ENCODE peak calls at places on chromosomes 11 and 22, in ten cellular contexts. D is adrenal gland; Y is foreskin fibroblast; N is HL-60; O is BJ; T is sigmoid colon; G is spleen; Z is CD8-positive, alpha-beta T cell; F is AG04450; K is upper lobe of right lung. P is an unnamed sample.

GRCh38 chr22:24060375-24060788 is 49.3 kb downstream of the CABIN1 start:
- DNase-seq in D (peak), Y (peak), N (no peak), O (peak), T (no peak), G (no peak), Z (no peak), F (peak), K (no peak), P (peak)

GRCh38 chr11:72297828-72298227 is 53.9 kb upstream of the PHOX2A start:
- DNase-seq in D (no peak), Y (no peak), N (no peak), O (no peak), T (no peak), G (no peak), Z (no peak), F (no peak), K (no peak), P (no peak)

GRCh38 chr11:46278387-46279173 is 1.1 kb downstream of the CREB3L1 start:
- DNase-seq in D (peak), Y (peak), N (no peak), O (no peak), T (peak), G (no peak), Z (peak), F (no peak), K (peak), P (no peak)

GRCh38 chr11:94771951-94772350 is 3.8 kb downstream of the AMOTL1 start:
- DNase-seq in D (no peak), Y (no peak), N (no peak), O (no peak), T (no peak), G (no peak), Z (no peak), F (no peak), K (no peak), P (no peak)

GRCh38 chr11:2687223-2687530 is 12.6 kb downstream of the KCNQ1OT1 start:
- DNase-seq in D (peak), Y (no peak), N (no peak), O (no peak), T (peak), G (peak), Z (no peak), F (no peak), K (peak), P (no peak)

GRCh38 chr11:88275636-88276035 is 61.9 kb downstream of the CTSC start:
- DNase-seq in D (no peak), Y (no peak), N (no peak), O (no peak), T (no peak), G (no peak), Z (no peak), F (no peak), K (no peak), P (no peak)

GRCh38 chr11:44509291-44509690 is 56.2 kb upstream of the CD82 start:
- DNase-seq in D (no peak), Y (no peak), N (no peak), O (no peak), T (no peak), G (no peak), Z (no peak), F (no peak), K (no peak), P (no peak)

GRCh38 chr11:5891216-5891800 is 1.7 kb upstream of the OR52E5 start:
- DNase-seq in D (no peak), Y (peak), N (no peak), O (no peak), T (no peak), G (no peak), Z (no peak), F (no peak), K (no peak), P (no peak)

GRCh38 chr22:39363751-39364484 is 14.1 kb downstream of the SYNGR1 start:
- DNase-seq in D (no peak), Y (peak), N (no peak), O (no peak), T (no peak), G (no peak), Z (no peak), F (no peak), K (no peak), P (no peak)

GRCh38 chr11:110425751-110426545 is 3.8 kb upstream of the FDX1 start:
- DNase-seq in D (no peak), Y (peak), N (no peak), O (peak), T (no peak), G (no peak), Z (no peak), F (peak), K (no peak), P (no peak)

GRCh38 chr22:24810043-24810749 is 4.2 kb downstream of the SGSM1 start:
- DNase-seq in D (peak), Y (no peak), N (no peak), O (no peak), T (peak), G (no peak), Z (no peak), F (no peak), K (no peak), P (no peak)

GRCh38 chr11:6216501-6216900 is 11.1 kb downstream of the C11orf42 start:
- DNase-seq in D (no peak), Y (no peak), N (no peak), O (no peak), T (no peak), G (no peak), Z (no peak), F (no peak), K (no peak), P (no peak)

GRCh38 chr11:205221-206001 is 1.8 kb downstream of the BET1L start:
- DNase-seq in D (peak), Y (no peak), N (no peak), O (no peak), T (peak), G (no peak), Z (no peak), F (no peak), K (peak), P (no peak)

GRCh38 chr11:16097543-16097942 is 258.8 kb downstream of the SOX6 start:
- DNase-seq in D (no peak), Y (no peak), N (no peak), O (no peak), T (no peak), G (no peak), Z (no peak), F (no peak), K (no peak), P (no peak)

GRCh38 chr22:19693981-19694670 is 20.2 kb upstream of the SEPTIN5 start:
- DNase-seq in D (no peak), Y (no peak), N (no peak), O (no peak), T (no peak), G (peak), Z (no peak), F (no peak), K (peak), P (no peak)

GRCh38 chr22:19689408-19689807 is 24.9 kb upstream of the SEPTIN5 start:
- DNase-seq in D (no peak), Y (no peak), N (no peak), O (no peak), T (peak), G (peak), Z (no peak), F (no peak), K (peak), P (no peak)

GRCh38 chr22:19693581-19693980 is 20.7 kb upstream of the SEPTIN5 start:
- DNase-seq in D (no peak), Y (no peak), N (no peak), O (no peak), T (no peak), G (peak), Z (no peak), F (no peak), K (peak), P (no peak)

GRCh38 chr22:19691007-19691720 is 23.1 kb upstream of the SEPTIN5 start:
- DNase-seq in D (no peak), Y (no peak), N (no peak), O (no peak), T (no peak), G (no peak), Z (no peak), F (no peak), K (peak), P (no peak)

DNA sequence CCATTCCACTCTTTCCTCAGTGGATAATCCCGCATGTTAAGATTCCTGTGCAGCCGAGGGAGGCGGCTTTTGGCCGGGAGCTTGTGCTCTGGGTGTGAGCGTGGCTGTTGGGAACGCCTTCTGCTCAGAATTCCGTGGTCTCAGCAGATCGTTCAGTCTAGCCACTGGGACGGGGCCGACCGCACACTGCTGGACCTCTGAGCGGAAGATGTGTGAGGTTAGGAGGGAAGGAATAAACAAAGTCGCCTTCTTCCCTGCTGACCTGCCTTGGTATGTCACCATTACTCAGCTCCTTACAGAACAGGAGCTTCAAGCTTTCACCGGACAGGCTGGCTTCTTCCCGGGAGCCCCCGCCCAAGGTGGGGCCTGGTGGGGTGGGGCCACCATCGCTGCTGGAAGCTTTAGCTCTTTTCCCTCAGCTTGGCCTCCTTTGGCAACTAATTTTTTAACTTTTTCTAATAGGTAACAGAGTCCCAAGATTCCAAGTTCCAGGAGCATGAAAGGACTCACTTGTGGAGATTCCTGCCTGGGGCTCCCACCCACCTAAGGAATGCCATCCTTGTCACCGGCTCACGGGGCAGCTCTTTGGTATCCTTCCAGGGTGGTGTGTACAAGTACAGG is 22.5 kb upstream of the SEPTIN5 start:
- DNase-seq in D (no peak), Y (peak), N (no peak), O (peak), T (peak), G (peak), Z (no peak), F (peak), K (peak), P (no peak)
- H3K4me3 ChIP-seq in D (no peak), Y (no peak), N (no peak), O (no peak), T (peak), G (no peak), Z (no peak), F (peak), K (no peak), P (no peak)

GRCh38 chr11:128098840-128099239 is 488.5 kb downstream of the ETS1 start:
- DNase-seq in D (no peak), Y (no peak), N (peak), O (no peak), T (no peak), G (no peak), Z (no peak), F (no peak), K (no peak), P (no peak)

GRCh38 chr11:128089962-128090361 is 497.4 kb downstream of the ETS1 start:
- DNase-seq in D (no peak), Y (no peak), N (no peak), O (no peak), T (no peak), G (no peak), Z (no peak), F (no peak), K (no peak), P (no peak)

GRCh38 chr11:128093689-128094088 is 493.7 kb downstream of the ETS1 start:
- DNase-seq in D (no peak), Y (no peak), N (no peak), O (no peak), T (no peak), G (no peak), Z (no peak), F (no peak), K (no peak), P (no peak)

DNA sequence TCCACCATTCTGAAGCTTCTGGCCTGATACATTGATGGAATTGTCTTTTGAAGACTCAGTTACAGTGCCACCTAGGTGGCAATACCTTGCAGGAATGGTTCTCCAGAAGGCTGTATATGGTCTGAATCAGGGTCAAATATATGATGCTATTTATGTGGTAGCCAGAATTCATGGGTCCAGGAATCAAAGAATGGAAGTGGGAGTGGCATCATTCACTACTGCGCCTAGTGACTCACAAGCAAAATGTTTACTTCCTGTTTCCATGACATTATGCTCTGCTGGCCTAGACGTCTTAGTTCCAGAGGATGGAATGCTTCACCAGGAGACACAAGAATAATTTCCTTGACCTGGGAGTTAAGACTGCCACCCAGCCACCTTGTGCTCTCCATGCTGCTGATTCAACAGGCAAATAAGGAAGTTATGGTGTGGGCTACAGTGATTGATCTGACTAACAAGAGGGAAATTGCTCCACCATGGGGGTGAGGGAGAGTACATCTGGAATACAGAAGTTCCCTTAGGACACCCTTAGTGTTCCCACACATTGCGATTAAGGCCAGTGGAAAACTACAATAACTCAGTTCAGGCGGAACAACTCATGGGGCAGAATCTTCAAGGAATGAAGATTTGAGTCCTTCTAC is 491.8 kb downstream of the ETS1 start:
- DNase-seq in D (no peak), Y (peak), N (no peak), O (peak), T (no peak), G (no peak), Z (no peak), F (peak), K (no peak), P (no peak)
- TF ChIP-seq CTCF in D (no peak), Y (no peak), N (no peak), O (no peak), T (no peak), G (no peak), Z (no peak), F (no peak), K (no peak), P (no peak)

DNA sequence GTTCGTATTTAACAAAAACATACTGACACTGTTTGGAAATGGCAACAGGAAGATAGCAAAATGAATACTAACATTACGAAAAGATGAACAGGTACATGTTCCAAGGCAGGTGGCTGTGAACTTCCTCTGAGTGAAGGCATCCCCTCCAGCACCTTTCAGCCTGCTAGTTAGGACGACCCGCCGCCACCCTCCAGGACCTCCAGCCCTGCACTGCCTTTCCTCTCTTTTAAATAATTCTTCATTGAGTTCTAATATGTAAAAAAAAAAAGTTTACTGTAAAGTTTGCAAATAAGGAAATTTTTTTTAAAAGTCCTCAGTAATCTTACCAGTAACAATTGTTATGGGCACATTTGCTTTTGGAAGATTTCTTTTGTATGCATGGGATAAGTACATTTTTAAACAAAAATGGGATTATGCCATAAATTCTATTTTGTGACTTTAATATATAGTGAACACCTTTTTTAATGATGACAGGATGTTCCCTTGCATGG is 6.0 kb downstream of the NEAT1 start:
- DNase-seq in D (peak), Y (no peak), N (no peak), O (no peak), T (peak), G (peak), Z (no peak), F (no peak), K (peak), P (no peak)
- H3K4me3 ChIP-seq in D (no peak), Y (peak), N (no peak), O (peak), T (peak), G (peak), Z (peak), F (peak), K (peak), P (peak)

GRCh38 chr11:122850076-122850631 is 11.9 kb downstream of the CRTAM start:
- DNase-seq in D (no peak), Y (peak), N (no peak), O (no peak), T (no peak), G (no peak), Z (peak), F (no peak), K (no peak), P (no peak)
- TF ChIP-seq CTCF in D (no peak), Y (peak), N (no peak), O (no peak), T (no peak), G (no peak), Z (no peak), F (peak), K (no peak), P (no peak)

DNA sequence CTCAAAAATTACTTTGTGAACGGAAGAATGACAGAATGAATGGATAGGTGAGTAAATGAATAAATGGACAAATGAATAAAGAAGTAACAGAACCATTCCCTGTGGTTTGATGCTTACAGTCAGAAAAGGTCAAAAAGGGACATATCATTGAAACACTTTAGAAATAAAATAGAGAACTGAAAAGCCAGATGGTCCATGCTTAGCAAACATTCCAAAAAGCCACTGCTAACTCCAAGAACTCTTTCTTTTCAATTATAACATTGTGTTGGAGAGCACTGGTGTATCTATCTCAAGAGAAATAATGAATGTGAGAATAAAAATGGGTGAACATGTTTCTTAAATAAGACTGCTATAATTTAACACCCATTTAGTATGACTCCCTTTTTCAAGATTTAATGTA is 224.2 kb upstream of the PITPNB start:
- DNase-seq in D (no peak), Y (peak), N (no peak), O (no peak), T (no peak), G (no peak), Z (no peak), F (no peak), K (no peak), P (no peak)
- H3K4me3 ChIP-seq in D (no peak), Y (no peak), N (no peak), O (no peak), T (no peak), G (no peak), Z (no peak), F (no peak), K (no peak), P (no peak)

GRCh38 chr11:86251285-86251830 is 6.8 kb downstream of the EED start:
- DNase-seq in D (no peak), Y (no peak), N (no peak), O (no peak), T (no peak), G (no peak), Z (no peak), F (no peak), K (no peak), P (no peak)

GRCh38 chr11:86256608-86257007 is 12.1 kb downstream of the EED start:
- DNase-seq in D (no peak), Y (no peak), N (no peak), O (no peak), T (no peak), G (no peak), Z (no peak), F (no peak), K (no peak), P (no peak)

GRCh38 chr11:86261328-86261727 is 16.8 kb downstream of the EED start:
- DNase-seq in D (no peak), Y (no peak), N (no peak), O (no peak), T (no peak), G (no peak), Z (no peak), F (no peak), K (no peak), P (no peak)

GRCh38 chr11:86257446-86257845 is 12.9 kb downstream of the EED start:
- DNase-seq in D (no peak), Y (no peak), N (no peak), O (no peak), T (no peak), G (no peak), Z (no peak), F (no peak), K (no peak), P (no peak)

GRCh38 chr11:86255896-86256295 is 11.3 kb downstream of the EED start:
- DNase-seq in D (no peak), Y (no peak), N (no peak), O (no peak), T (no peak), G (no peak), Z (no peak), F (no peak), K (no peak), P (no peak)
- TF ChIP-seq CTCF in D (no peak), Y (no peak), N (no peak), O (no peak), T (no peak), G (no peak), Z (no peak), F (no peak), K (no peak), P (no peak)

DNA sequence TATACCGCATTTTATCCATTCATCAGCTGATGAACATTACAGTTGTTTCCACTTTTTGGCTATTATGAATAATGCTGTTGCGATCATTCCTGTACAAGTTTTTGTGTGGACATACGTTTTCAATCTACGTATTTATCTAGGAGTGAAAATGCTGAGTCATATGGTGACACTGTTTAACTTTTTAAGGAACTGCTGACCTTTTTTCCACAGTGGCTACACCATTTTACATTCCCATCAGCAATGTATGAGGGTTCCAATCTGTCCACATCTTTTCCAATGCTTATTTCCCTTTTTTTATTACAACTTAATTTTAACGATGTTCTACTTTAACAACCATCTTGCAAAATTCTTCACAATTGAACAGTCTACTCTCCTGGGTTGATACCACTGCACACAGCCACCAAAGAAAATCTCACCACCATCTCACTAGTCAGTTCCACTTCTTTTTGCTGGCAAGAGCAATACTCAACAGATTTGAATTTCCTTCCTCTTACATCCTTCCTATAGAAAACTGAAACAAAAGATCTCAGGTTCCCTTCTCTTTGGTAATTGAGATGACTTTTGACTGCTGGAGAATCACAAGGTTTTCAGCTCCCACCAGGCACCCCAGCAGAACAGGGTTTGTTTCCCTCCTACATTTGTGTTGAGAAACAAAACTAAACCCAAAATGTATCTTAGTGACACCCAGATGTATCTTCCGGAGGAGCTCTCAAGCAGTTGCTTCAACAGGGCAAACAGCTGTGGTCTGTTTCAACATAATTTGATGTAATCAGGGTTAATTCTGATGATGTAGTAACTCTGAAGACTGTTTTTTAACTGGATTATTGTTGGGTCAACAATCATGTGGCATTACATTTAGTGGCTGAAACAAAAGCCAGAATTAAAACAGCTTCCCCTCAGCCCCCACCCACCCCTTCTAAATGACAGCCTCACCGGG is 7.0 kb upstream of the GAB2 start:
- DNase-seq in D (no peak), Y (peak), N (peak), O (no peak), T (no peak), G (no peak), Z (no peak), F (no peak), K (no peak), P (no peak)
- H3K4me3 ChIP-seq in D (no peak), Y (no peak), N (peak), O (no peak), T (no peak), G (no peak), Z (no peak), F (no peak), K (no peak), P (no peak)

GRCh38 chr11:103877221-103877620 is 159.2 kb upstream of the DDI1 start:
- DNase-seq in D (no peak), Y (peak), N (no peak), O (no peak), T (no peak), G (no peak), Z (no peak), F (no peak), K (no peak), P (no peak)
- TF ChIP-seq CTCF in D (no peak), Y (peak), N (no peak), O (peak), T (no peak), G (no peak), Z (no peak), F (no peak), K (no peak), P (peak)

GRCh38 chr22:45452565-45453449 is 39.3 kb downstream of the RIBC2 start:
- DNase-seq in D (no peak), Y (peak), N (no peak), O (peak), T (no peak), G (no peak), Z (no peak), F (no peak), K (no peak), P (no peak)
- H3K4me3 ChIP-seq in D (no peak), Y (no peak), N (no peak), O (no peak), T (no peak), G (no peak), Z (no peak), F (no peak), K (no peak), P (no peak)